ENCODE peak calls at places on chromosomes 2 and 18, in eight cellular contexts. M, N, U, P, T, J, W and D are unnamed samples.

GRCh38 chr2:242040303-242040655 is 170.8 kb downstream of the RTP5 start:
- DNase-seq in N (no peak), T (peak; percentile 51), W (no peak), M (no peak), J (no peak), U (no peak), P (no peak), D (no peak)

GRCh38 chr2:153864022-153864421 is 7.7 kb upstream of the GALNT13 start:
- DNase-seq in P (no peak), U (no peak), T (no peak), J (no peak), M (peak; percentile 5), N (no peak), W (no peak), D (no peak)

GRCh38 chr18:3603460-3604259 is 153.7 kb downstream of the TGIF1 start:
- DNase-seq in T (no peak), N (peak; percentile 55), J (no peak), P (peak; percentile 98), W (no peak), U (peak; percentile 28), M (peak; percentile 96), D (no peak)

GRCh38 chr2:74250189-74250631 is 51.8 kb downstream of the MTHFD2 start:
- DNase-seq in T (no peak), W (no peak), P (peak; percentile 57), N (peak; percentile 59), M (peak; percentile 41), J (no peak), U (peak; percentile 67), D (no peak)

GRCh38 chr2:110211938-110212858 is at the start of gene MTLN:
- DNase-seq in N (peak; percentile 69), W (peak; percentile 76), J (peak; percentile 52), U (peak; percentile 85), T (peak; percentile 82), P (peak; percentile 69), M (peak; percentile 82), D (peak; percentile 7)

GRCh38 chr2:120395686-120396518 is 50.0 kb downstream of the INHBB start:
- DNase-seq in W (no peak), J (no peak), U (peak; percentile 5), T (peak; percentile 51), N (peak; percentile 25), P (no peak), M (no peak), D (no peak)

GRCh38 chr2:216555274-216555673 is 56.6 kb downstream of the RPL37A start:
- DNase-seq in T (peak; percentile 82), U (no peak), N (peak; percentile 81), M (peak; percentile 50), J (no peak), W (peak; percentile 75), P (peak; percentile 61), D (peak; percentile 64)

GRCh38 chr18:54717673-54718435 is 110.4 kb upstream of the RAB27B start:
- DNase-seq in T (no peak), J (no peak), W (no peak), U (peak; percentile 62), M (no peak), P (peak; percentile 18), N (peak; percentile 65), D (no peak)

GRCh38 chr2:157443795-157444642 is at the start of gene CYTIP:
- DNase-seq in T (no peak), U (peak; percentile 82), N (peak; percentile 57), M (no peak), W (no peak), J (no peak), P (no peak), D (no peak)

GRCh38 chr2:195587966-195588365 is 69.1 kb upstream of the SLC39A10 start:
- DNase-seq in P (no peak), N (no peak), J (no peak), T (no peak), W (no peak), M (no peak), U (no peak), D (no peak)

GRCh38 chr18:8389391-8390340 is 219.6 kb upstream of the RAB12 start:
- DNase-seq in M (peak; percentile 57), J (no peak), T (peak; percentile 84), W (peak; percentile 45), N (peak; percentile 78), U (peak; percentile 58), P (peak; percentile 78), D (no peak)

GRCh38 chr2:115160523-115161521 is 718.4 kb downstream of the DPP10 start:
- DNase-seq in M (no peak), P (no peak), W (no peak), J (no peak), T (peak; percentile 57), N (no peak), U (no peak), D (no peak)

GRCh38 chr2:163556511-163556910 is 179.3 kb downstream of the FIGN start:
- DNase-seq in M (no peak), W (no peak), U (no peak), T (no peak), P (no peak), J (no peak), N (no peak), D (no peak)

GRCh38 chr2:113974727-113975126 is 84.8 kb downstream of the ACTR3 start:
- DNase-seq in J (no peak), T (no peak), U (no peak), P (no peak), M (no peak), N (no peak), W (no peak), D (no peak)

GRCh38 chr2:172613035-172613434 is 57.1 kb downstream of the PDK1 start:
- DNase-seq in T (no peak), N (no peak), W (no peak), M (no peak), J (no peak), P (peak; percentile 18), U (no peak), D (no peak)

GRCh38 chr2:182628901-182629300 is 87.2 kb upstream of the DNAJC10 start:
- DNase-seq in T (no peak), J (no peak), P (no peak), W (no peak), U (no peak), N (no peak), M (no peak), D (no peak)

GRCh38 chr2:64606495-64607363 is 47.0 kb downstream of the SERTAD2 start:
- DNase-seq in W (peak; percentile 88), J (peak; percentile 62), N (peak; percentile 79), M (no peak), P (peak; percentile 66), T (peak; percentile 91), U (peak; percentile 97), D (peak; percentile 88)

GRCh38 chr18:57150828-57151227 is 3.9 kb downstream of the BOD1L2 start:
- DNase-seq in W (no peak), N (no peak), M (no peak), J (no peak), P (no peak), U (no peak), T (no peak), D (no peak)